ENCODE peak calls at places on chromosomes 3 and 15, in five cellular contexts. One of them, this sample, is unnamed.

GRCh38 chr3:146115619-146116018 is 45.4 kb downstream of the PLOD2 start:
- DNase-seq in right cardiac atrium: no peak
- DNase-seq in testis: no peak
- DNase-seq in breast epithelium: no peak
- DNase-seq in tibial artery: no peak
- DNase-seq in this sample: no peak

GRCh38 chr3:54957711-54958110 is 29.9 kb upstream of the LRTM1 start:
- DNase-seq in right cardiac atrium: no peak
- DNase-seq in testis: no peak
- DNase-seq in breast epithelium: no peak
- DNase-seq in tibial artery: no peak
- DNase-seq in this sample: no peak

GRCh38 chr3:105868450-105868744 is 415 bp downstream of the CBLB start:
- DNase-seq in right cardiac atrium: peak; percentile 86
- DNase-seq in testis: peak; percentile 55
- DNase-seq in breast epithelium: peak; percentile 41
- DNase-seq in tibial artery: peak; percentile 60
- DNase-seq in this sample: peak; percentile 62

GRCh38 chr3:126155280-126155640 is 25.1 kb downstream of the ALDH1L1 start:
- DNase-seq in right cardiac atrium: no peak
- DNase-seq in testis: no peak
- DNase-seq in breast epithelium: no peak
- DNase-seq in tibial artery: no peak
- DNase-seq in this sample: no peak

GRCh38 chr3:170356596-170357175 is 829 bp upstream of the SKIL start:
- DNase-seq in right cardiac atrium: peak; percentile 96
- DNase-seq in testis: peak; percentile 78
- DNase-seq in breast epithelium: peak; percentile 66
- DNase-seq in tibial artery: peak; percentile 81
- DNase-seq in this sample: peak; percentile 89

GRCh38 chr3:55884066-55884465 is 397.0 kb upstream of the WNT5A start:
- DNase-seq in right cardiac atrium: no peak
- DNase-seq in testis: no peak
- DNase-seq in breast epithelium: no peak
- DNase-seq in tibial artery: no peak
- DNase-seq in this sample: no peak

GRCh38 chr15:39581501-39582285 is 814 bp downstream of the THBS1 start:
- DNase-seq in right cardiac atrium: peak; percentile 84
- DNase-seq in testis: peak; percentile 67
- DNase-seq in breast epithelium: peak; percentile 74
- DNase-seq in tibial artery: peak; percentile 56
- DNase-seq in this sample: peak; percentile 72

GRCh38 chr15:82108489-82109078 is 62.8 kb upstream of the MEX3B start:
- DNase-seq in right cardiac atrium: peak; percentile 83
- DNase-seq in testis: peak; percentile 79
- DNase-seq in breast epithelium: peak; percentile 40
- DNase-seq in tibial artery: peak; percentile 32
- DNase-seq in this sample: peak; percentile 44

GRCh38 chr15:79515628-79516027 is 83.5 kb downstream of the MINAR1 start:
- DNase-seq in right cardiac atrium: no peak
- DNase-seq in testis: no peak
- DNase-seq in breast epithelium: no peak
- DNase-seq in tibial artery: no peak
- DNase-seq in this sample: no peak

GRCh38 chr3:126316515-126316939 is 40.7 kb downstream of the KLF15 start:
- DNase-seq in right cardiac atrium: no peak
- DNase-seq in testis: no peak
- DNase-seq in breast epithelium: no peak
- DNase-seq in tibial artery: peak; percentile 15
- DNase-seq in this sample: no peak

GRCh38 chr3:25053360-25053759 is 374.7 kb upstream of the RARB start:
- DNase-seq in right cardiac atrium: no peak
- DNase-seq in testis: no peak
- DNase-seq in breast epithelium: no peak
- DNase-seq in tibial artery: no peak
- DNase-seq in this sample: no peak

GRCh38 chr15:68417897-68418296 is 14.1 kb downstream of the ITGA11 start:
- DNase-seq in right cardiac atrium: no peak
- DNase-seq in testis: peak; percentile 8
- DNase-seq in breast epithelium: peak; percentile 13
- DNase-seq in tibial artery: no peak
- DNase-seq in this sample: no peak

GRCh38 chr3:151559736-151560135 is 98.9 kb upstream of the IGSF10 start:
- DNase-seq in right cardiac atrium: no peak
- DNase-seq in testis: no peak
- DNase-seq in breast epithelium: no peak
- DNase-seq in tibial artery: no peak
- DNase-seq in this sample: no peak

GRCh38 chr3:14435175-14436011 is 33.0 kb downstream of the SLC6A6 start:
- DNase-seq in right cardiac atrium: peak; percentile 69
- DNase-seq in testis: no peak
- DNase-seq in breast epithelium: no peak
- DNase-seq in tibial artery: no peak
- DNase-seq in this sample: no peak

GRCh38 chr3:188001052-188001567 is 152.8 kb upstream of the LPP start:
- DNase-seq in right cardiac atrium: no peak
- DNase-seq in testis: no peak
- DNase-seq in breast epithelium: no peak
- DNase-seq in tibial artery: no peak
- DNase-seq in this sample: no peak

GRCh38 chr3:48408823-48409281 is 21.0 kb downstream of the PLXNB1 start:
- DNase-seq in right cardiac atrium: peak; percentile 25
- DNase-seq in testis: peak; percentile 13
- DNase-seq in breast epithelium: peak; percentile 15
- DNase-seq in tibial artery: peak; percentile 18
- DNase-seq in this sample: no peak

GRCh38 chr15:49370782-49371181 is 52.3 kb upstream of the FGF7 start:
- DNase-seq in right cardiac atrium: no peak
- DNase-seq in testis: no peak
- DNase-seq in breast epithelium: no peak
- DNase-seq in tibial artery: no peak
- DNase-seq in this sample: no peak

DNA sequence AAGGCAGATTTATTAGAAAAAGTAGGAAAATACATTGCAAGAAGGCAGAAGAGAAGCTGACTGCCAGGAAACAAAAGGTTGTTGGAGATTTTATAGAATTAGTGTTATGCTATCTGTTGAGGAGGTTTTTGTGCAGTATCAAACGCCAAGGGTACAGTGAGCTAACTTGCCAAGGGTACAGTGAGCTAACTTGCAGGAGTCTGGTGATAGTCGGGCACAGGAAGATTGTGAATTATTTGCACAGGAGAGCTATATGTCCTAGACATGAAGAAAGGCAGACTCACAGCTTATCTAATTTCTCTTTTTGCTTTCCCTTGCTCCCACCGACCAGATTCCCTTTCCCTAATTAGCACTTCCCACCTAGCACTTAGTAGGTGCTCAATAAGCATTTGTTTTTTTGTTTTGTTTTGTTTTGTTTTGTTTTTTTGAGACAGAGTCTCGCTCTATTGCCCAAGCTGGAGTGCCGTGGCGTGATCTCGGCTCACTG is 2.7 kb upstream of the CSK start:
- DNase-seq in right cardiac atrium: peak; percentile 16
- DNase-seq in testis: no peak
- DNase-seq in breast epithelium: no peak
- DNase-seq in tibial artery: no peak
- DNase-seq in this sample: no peak
- H3K27ac ChIP-seq in right cardiac atrium: no peak overlapping the region
- H3K27ac ChIP-seq in testis: no peak overlapping the region
- H3K27ac ChIP-seq in breast epithelium: no peak overlapping the region
- H3K27ac ChIP-seq in tibial artery: no peak overlapping the region
- H3K27ac ChIP-seq in this sample: no peak overlapping the region

GRCh38 chr3:141375381-141376301 is 7.3 kb downstream of the ZBTB38 start:
- DNase-seq in right cardiac atrium: no peak
- DNase-seq in testis: no peak
- DNase-seq in breast epithelium: no peak
- DNase-seq in tibial artery: no peak
- DNase-seq in this sample: no peak
- H3K27ac ChIP-seq in right cardiac atrium: no peak overlapping the region
- H3K27ac ChIP-seq in testis: no peak overlapping the region
- H3K27ac ChIP-seq in breast epithelium: no peak overlapping the region
- H3K27ac ChIP-seq in tibial artery: no peak overlapping the region
- H3K27ac ChIP-seq in this sample: no peak overlapping the region

GRCh38 chr3:150247456-150247855 is 160.6 kb upstream of the TSC22D2 start:
- DNase-seq in right cardiac atrium: no peak
- DNase-seq in testis: no peak
- DNase-seq in breast epithelium: no peak
- DNase-seq in tibial artery: no peak
- DNase-seq in this sample: no peak

GRCh38 chr3:150251187-150251592 is 156.9 kb upstream of the TSC22D2 start:
- DNase-seq in right cardiac atrium: no peak
- DNase-seq in testis: no peak
- DNase-seq in breast epithelium: no peak
- DNase-seq in tibial artery: no peak
- DNase-seq in this sample: no peak

GRCh38 chr3:150249776-150250175 is 158.3 kb upstream of the TSC22D2 start:
- DNase-seq in right cardiac atrium: no peak
- DNase-seq in testis: no peak
- DNase-seq in breast epithelium: no peak
- DNase-seq in tibial artery: no peak
- DNase-seq in this sample: no peak

GRCh38 chr3:150248116-150248864 is 159.8 kb upstream of the TSC22D2 start:
- DNase-seq in right cardiac atrium: no peak
- DNase-seq in testis: no peak
- DNase-seq in breast epithelium: no peak
- DNase-seq in tibial artery: no peak
- DNase-seq in this sample: no peak

GRCh38 chr3:150248865-150249360 is 159.2 kb upstream of the TSC22D2 start:
- DNase-seq in right cardiac atrium: no peak
- DNase-seq in testis: no peak
- DNase-seq in breast epithelium: no peak
- DNase-seq in tibial artery: no peak
- DNase-seq in this sample: no peak
- H3K27ac ChIP-seq in right cardiac atrium: no peak overlapping the region
- H3K27ac ChIP-seq in testis: no peak overlapping the region
- H3K27ac ChIP-seq in breast epithelium: no peak overlapping the region
- H3K27ac ChIP-seq in tibial artery: no peak overlapping the region
- H3K27ac ChIP-seq in this sample: no peak overlapping the region

GRCh38 chr3:127794402-127794801 is 27.9 kb downstream of the MGLL start:
- DNase-seq in right cardiac atrium: no peak
- DNase-seq in testis: no peak
- DNase-seq in breast epithelium: no peak
- DNase-seq in tibial artery: no peak
- DNase-seq in this sample: no peak

GRCh38 chr3:127791221-127791913 is 30.9 kb downstream of the MGLL start:
- DNase-seq in right cardiac atrium: no peak
- DNase-seq in testis: peak; percentile 33
- DNase-seq in breast epithelium: peak; percentile 33
- DNase-seq in tibial artery: no peak
- DNase-seq in this sample: no peak

GRCh38 chr3:127794972-127795371 is 27.3 kb downstream of the MGLL start:
- DNase-seq in right cardiac atrium: no peak
- DNase-seq in testis: no peak
- DNase-seq in breast epithelium: no peak
- DNase-seq in tibial artery: no peak
- DNase-seq in this sample: no peak

GRCh38 chr3:127790580-127791183 is 31.6 kb downstream of the MGLL start:
- DNase-seq in right cardiac atrium: no peak
- DNase-seq in testis: no peak
- DNase-seq in breast epithelium: no peak
- DNase-seq in tibial artery: no peak
- DNase-seq in this sample: no peak

GRCh38 chr3:127792664-127793292 is 29.5 kb downstream of the MGLL start:
- DNase-seq in right cardiac atrium: peak; percentile 86
- DNase-seq in testis: peak; percentile 32
- DNase-seq in breast epithelium: no peak
- DNase-seq in tibial artery: peak; percentile 38
- DNase-seq in this sample: no peak
- H3K27ac ChIP-seq in right cardiac atrium: no peak overlapping the region
- H3K27ac ChIP-seq in testis: no peak overlapping the region
- H3K27ac ChIP-seq in breast epithelium: peak overlapping the region; percentile 0
- H3K27ac ChIP-seq in tibial artery: peak overlapping the region; percentile 55
- H3K27ac ChIP-seq in this sample: no peak overlapping the region

DNA sequence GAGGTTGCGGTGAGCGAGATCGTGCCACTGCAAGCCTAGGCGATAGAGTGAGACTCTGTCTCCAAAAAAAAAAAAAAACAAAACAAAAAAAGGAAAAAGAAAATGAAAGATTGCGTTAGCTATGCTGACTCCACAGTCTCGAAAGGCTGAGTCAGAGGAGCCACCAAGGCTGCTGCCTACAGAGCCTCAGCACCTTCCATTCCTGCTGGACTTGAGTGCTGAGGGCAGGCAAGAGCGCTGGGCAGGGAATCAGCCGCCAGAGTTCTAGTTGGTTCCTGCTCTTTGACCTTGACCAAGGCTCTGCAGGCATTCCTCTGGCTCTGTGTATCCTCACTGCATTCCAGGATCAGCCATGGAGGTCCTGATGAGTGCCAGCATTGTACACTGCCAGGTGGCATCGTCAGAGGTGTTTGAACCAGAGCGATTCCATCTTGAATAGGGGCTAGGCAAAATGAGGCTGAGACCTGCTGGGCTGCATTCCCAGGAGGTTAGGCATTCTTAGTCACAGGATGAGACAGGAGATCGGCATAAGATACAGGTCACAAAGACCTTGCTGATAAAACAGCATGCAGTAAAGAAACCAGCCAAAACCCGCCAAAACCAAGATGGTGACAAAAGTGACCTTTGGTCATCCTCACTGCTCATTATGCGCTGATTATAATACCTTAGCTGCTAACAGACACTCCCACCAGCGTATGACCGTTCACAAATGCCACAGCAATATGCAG is 5.9 kb downstream of the MESP2 start:
- DNase-seq in right cardiac atrium: no peak
- DNase-seq in testis: peak; percentile 25
- DNase-seq in breast epithelium: peak; percentile 68
- DNase-seq in tibial artery: no peak
- DNase-seq in this sample: no peak
- H3K27ac ChIP-seq in right cardiac atrium: no peak overlapping the region
- H3K27ac ChIP-seq in testis: no peak overlapping the region
- H3K27ac ChIP-seq in breast epithelium: peak overlapping the region; percentile 61
- H3K27ac ChIP-seq in tibial artery: no peak overlapping the region
- H3K27ac ChIP-seq in this sample: no peak overlapping the region

DNA sequence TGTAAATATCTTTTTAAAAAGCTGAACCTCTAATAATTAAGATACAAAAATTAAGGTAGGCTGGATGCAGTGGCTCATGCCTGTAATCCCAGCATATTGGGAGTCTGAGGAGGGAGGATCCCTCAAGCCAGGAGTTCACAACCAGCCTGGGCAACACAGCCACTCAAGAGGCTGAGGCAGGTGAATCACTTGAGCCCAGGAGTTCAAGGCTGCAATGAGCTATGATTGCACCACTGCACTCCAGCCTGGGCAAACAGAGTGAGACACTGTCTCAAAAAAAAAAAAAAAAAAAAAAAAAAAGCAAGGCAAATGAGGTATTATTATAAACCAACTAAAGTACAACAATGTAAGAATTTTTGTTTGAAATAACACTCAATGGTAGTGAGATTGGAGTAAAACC is 47.6 kb downstream of the EFHB start:
- DNase-seq in right cardiac atrium: no peak
- DNase-seq in testis: no peak
- DNase-seq in breast epithelium: no peak
- DNase-seq in tibial artery: no peak
- DNase-seq in this sample: no peak
- H3K27ac ChIP-seq in right cardiac atrium: no peak overlapping the region
- H3K27ac ChIP-seq in testis: no peak overlapping the region
- H3K27ac ChIP-seq in breast epithelium: no peak overlapping the region
- H3K27ac ChIP-seq in tibial artery: no peak overlapping the region
- H3K27ac ChIP-seq in this sample: no peak overlapping the region

GRCh38 chr15:70149667-70150404 is 52.1 kb upstream of the TLE3 start:
- DNase-seq in right cardiac atrium: no peak
- DNase-seq in testis: no peak
- DNase-seq in breast epithelium: no peak
- DNase-seq in tibial artery: no peak
- DNase-seq in this sample: no peak
- H3K27ac ChIP-seq in right cardiac atrium: no peak overlapping the region
- H3K27ac ChIP-seq in testis: no peak overlapping the region
- H3K27ac ChIP-seq in breast epithelium: no peak overlapping the region
- H3K27ac ChIP-seq in tibial artery: no peak overlapping the region
- H3K27ac ChIP-seq in this sample: no peak overlapping the region

This sample was measured in ovary.